ENCODE peak calls at places on chromosomes 7 and 10, in five cellular contexts. One of them, this sample, is unnamed.

GRCh38 chr10:77887631-77888355 is 38.8 kb downstream of the DLG5 start:
- DNase-seq in cardiac muscle cell: peak
- DNase-seq in fibroblast of pulmonary artery: no peak
- DNase-seq in endothelial cell: no peak
- DNase-seq in retinal pigment epithelial cell: no peak
- DNase-seq in this sample: no peak

GRCh38 chr7:39733881-39734571 is 110.7 kb downstream of the RALA start:
- DNase-seq in cardiac muscle cell: peak
- DNase-seq in retinal pigment epithelial cell: peak
- DNase-seq in fibroblast of pulmonary artery: peak
- DNase-seq in endothelial cell: no peak
- DNase-seq in this sample: peak

GRCh38 chr7:6171532-6172330 is 100.7 kb downstream of the CYTH3 start:
- DNase-seq in endothelial cell: peak
- DNase-seq in retinal pigment epithelial cell: no peak
- DNase-seq in cardiac muscle cell: no peak
- DNase-seq in fibroblast of pulmonary artery: no peak
- DNase-seq in this sample: no peak

GRCh38 chr10:132428486-132428885 is 31.5 kb downstream of the PWWP2B start:
- DNase-seq in cardiac muscle cell: no peak
- DNase-seq in fibroblast of pulmonary artery: no peak
- DNase-seq in endothelial cell: no peak
- DNase-seq in retinal pigment epithelial cell: no peak
- DNase-seq in this sample: no peak

GRCh38 chr10:27464993-27465392 is 39.1 kb upstream of the RAB18 start:
- DNase-seq in endothelial cell: no peak
- DNase-seq in cardiac muscle cell: no peak
- DNase-seq in fibroblast of pulmonary artery: no peak
- DNase-seq in retinal pigment epithelial cell: no peak
- DNase-seq in this sample: no peak

GRCh38 chr7:44145419-44145968 is 4.4 kb upstream of the MYL7 start:
- DNase-seq in endothelial cell: no peak
- DNase-seq in cardiac muscle cell: peak
- DNase-seq in fibroblast of pulmonary artery: no peak
- DNase-seq in retinal pigment epithelial cell: no peak
- DNase-seq in this sample: no peak

GRCh38 chr10:48541144-48541795 is 63.6 kb downstream of the ARHGAP22 start:
- DNase-seq in endothelial cell: no peak
- DNase-seq in fibroblast of pulmonary artery: no peak
- DNase-seq in cardiac muscle cell: no peak
- DNase-seq in retinal pigment epithelial cell: no peak
- DNase-seq in this sample: no peak

GRCh38 chr10:125484035-125484732 is 198.8 kb downstream of the TEX36 start:
- DNase-seq in cardiac muscle cell: no peak
- DNase-seq in retinal pigment epithelial cell: no peak
- DNase-seq in fibroblast of pulmonary artery: no peak
- DNase-seq in endothelial cell: no peak
- DNase-seq in this sample: no peak

GRCh38 chr7:30303312-30304039 is 19.1 kb downstream of the ZNRF2 start:
- DNase-seq in endothelial cell: no peak
- DNase-seq in retinal pigment epithelial cell: no peak
- DNase-seq in cardiac muscle cell: no peak
- DNase-seq in fibroblast of pulmonary artery: no peak
- DNase-seq in this sample: no peak

GRCh38 chr10:14815681-14816080 is 22.2 kb downstream of the CDNF start:
- DNase-seq in cardiac muscle cell: no peak
- DNase-seq in retinal pigment epithelial cell: no peak
- DNase-seq in fibroblast of pulmonary artery: peak
- DNase-seq in endothelial cell: no peak
- DNase-seq in this sample: no peak

GRCh38 chr7:121305109-121305508 is 23.7 kb upstream of the WNT16 start:
- DNase-seq in fibroblast of pulmonary artery: peak
- DNase-seq in endothelial cell: no peak
- DNase-seq in retinal pigment epithelial cell: no peak
- DNase-seq in cardiac muscle cell: peak
- DNase-seq in this sample: no peak

GRCh38 chr10:122417667-122418066 is 36.8 kb upstream of the ARMS2 start:
- DNase-seq in endothelial cell: no peak
- DNase-seq in fibroblast of pulmonary artery: peak
- DNase-seq in retinal pigment epithelial cell: no peak
- DNase-seq in cardiac muscle cell: peak
- DNase-seq in this sample: no peak

GRCh38 chr10:78471723-78472541 is 438.3 kb downstream of the RPS24 start:
- DNase-seq in cardiac muscle cell: peak
- DNase-seq in endothelial cell: no peak
- DNase-seq in retinal pigment epithelial cell: no peak
- DNase-seq in fibroblast of pulmonary artery: peak
- DNase-seq in this sample: no peak

GRCh38 chr10:79047875-79048638 is 20.7 kb upstream of the ZMIZ1 start:
- DNase-seq in retinal pigment epithelial cell: no peak
- DNase-seq in fibroblast of pulmonary artery: no peak
- DNase-seq in cardiac muscle cell: no peak
- DNase-seq in endothelial cell: peak
- DNase-seq in this sample: no peak

GRCh38 chr10:113005380-113005779 is 55.3 kb downstream of the TCF7L2 start:
- DNase-seq in fibroblast of pulmonary artery: no peak
- DNase-seq in endothelial cell: no peak
- DNase-seq in cardiac muscle cell: no peak
- DNase-seq in retinal pigment epithelial cell: no peak
- DNase-seq in this sample: no peak

GRCh38 chr10:25176421-25176968 is 1.7 kb downstream of the GPR158 start:
- DNase-seq in retinal pigment epithelial cell: no peak
- DNase-seq in endothelial cell: peak
- DNase-seq in fibroblast of pulmonary artery: no peak
- DNase-seq in cardiac muscle cell: peak
- DNase-seq in this sample: no peak

GRCh38 chr7:73668103-73668937 is 689 bp downstream of the VPS37D start:
- DNase-seq in endothelial cell: no peak
- DNase-seq in fibroblast of pulmonary artery: peak
- DNase-seq in retinal pigment epithelial cell: no peak
- DNase-seq in cardiac muscle cell: peak
- DNase-seq in this sample: no peak

GRCh38 chr7:66920256-66920655 is 769 bp upstream of the TMEM248 start:
- DNase-seq in fibroblast of pulmonary artery: no peak
- DNase-seq in cardiac muscle cell: no peak
- DNase-seq in endothelial cell: no peak
- DNase-seq in retinal pigment epithelial cell: no peak
- DNase-seq in this sample: no peak

GRCh38 chr7:132377043-132377442 is 199.2 kb downstream of the PLXNA4 start:
- DNase-seq in endothelial cell: no peak
- DNase-seq in cardiac muscle cell: peak
- DNase-seq in retinal pigment epithelial cell: no peak
- DNase-seq in fibroblast of pulmonary artery: peak
- DNase-seq in this sample: no peak

GRCh38 chr7:43565786-43566185 is 17.1 kb upstream of the STK17A start:
- DNase-seq in fibroblast of pulmonary artery: no peak
- DNase-seq in cardiac muscle cell: no peak
- DNase-seq in retinal pigment epithelial cell: no peak
- DNase-seq in endothelial cell: no peak
- DNase-seq in this sample: no peak

GRCh38 chr10:113341138-113341537 is 211.7 kb upstream of the HABP2 start:
- DNase-seq in retinal pigment epithelial cell: no peak
- DNase-seq in fibroblast of pulmonary artery: no peak
- DNase-seq in cardiac muscle cell: no peak
- DNase-seq in endothelial cell: no peak
- DNase-seq in this sample: no peak

GRCh38 chr10:4656576-4657194 is 169.3 kb upstream of the AKR1E2 start:
- DNase-seq in cardiac muscle cell: peak
- DNase-seq in retinal pigment epithelial cell: no peak
- DNase-seq in fibroblast of pulmonary artery: peak
- DNase-seq in endothelial cell: peak
- DNase-seq in this sample: no peak

GRCh38 chr7:6530626-6531491 is 20.4 kb downstream of the GRID2IP start:
- DNase-seq in fibroblast of pulmonary artery: no peak
- DNase-seq in endothelial cell: no peak
- DNase-seq in cardiac muscle cell: no peak
- DNase-seq in retinal pigment epithelial cell: no peak
- DNase-seq in this sample: no peak

GRCh38 chr10:33897255-33897893 is 562.9 kb upstream of the NRP1 start:
- DNase-seq in endothelial cell: no peak
- DNase-seq in fibroblast of pulmonary artery: peak
- DNase-seq in retinal pigment epithelial cell: no peak
- DNase-seq in cardiac muscle cell: peak
- DNase-seq in this sample: no peak

GRCh38 chr7:3461923-3462322 is 160.9 kb downstream of the SDK1 start:
- DNase-seq in cardiac muscle cell: no peak
- DNase-seq in endothelial cell: no peak
- DNase-seq in fibroblast of pulmonary artery: no peak
- DNase-seq in retinal pigment epithelial cell: no peak
- DNase-seq in this sample: no peak

GRCh38 chr7:114875171-114875570 is 46.7 kb upstream of the MDFIC start:
- DNase-seq in retinal pigment epithelial cell: no peak
- DNase-seq in fibroblast of pulmonary artery: no peak
- DNase-seq in endothelial cell: no peak
- DNase-seq in cardiac muscle cell: no peak
- DNase-seq in this sample: no peak

GRCh38 chr10:69855346-69856163 is 53.8 kb downstream of the COL13A1 start:
- DNase-seq in fibroblast of pulmonary artery: no peak
- DNase-seq in cardiac muscle cell: no peak
- DNase-seq in endothelial cell: no peak
- DNase-seq in retinal pigment epithelial cell: no peak
- DNase-seq in this sample: no peak

GRCh38 chr7:134757938-134758337 is 21.5 kb upstream of the CALD1 start:
- DNase-seq in fibroblast of pulmonary artery: peak
- DNase-seq in retinal pigment epithelial cell: no peak
- DNase-seq in endothelial cell: no peak
- DNase-seq in cardiac muscle cell: no peak
- DNase-seq in this sample: no peak

GRCh38 chr7:137360087-137360679 is 16.6 kb upstream of the PTN start:
- DNase-seq in retinal pigment epithelial cell: no peak
- DNase-seq in fibroblast of pulmonary artery: no peak
- DNase-seq in endothelial cell: no peak
- DNase-seq in cardiac muscle cell: no peak
- DNase-seq in this sample: no peak

GRCh38 chr10:29223311-29223710 is 65.6 kb upstream of the LYZL1 start:
- DNase-seq in endothelial cell: no peak
- DNase-seq in fibroblast of pulmonary artery: no peak
- DNase-seq in cardiac muscle cell: no peak
- DNase-seq in retinal pigment epithelial cell: no peak
- DNase-seq in this sample: no peak

GRCh38 chr7:124440081-124440480 is 325.5 kb downstream of the GPR37 start:
- DNase-seq in fibroblast of pulmonary artery: no peak
- DNase-seq in endothelial cell: no peak
- DNase-seq in retinal pigment epithelial cell: no peak
- DNase-seq in cardiac muscle cell: no peak
- DNase-seq in this sample: no peak

GRCh38 chr7:16791071-16791470 is 13.7 kb downstream of the AGR2 start:
- DNase-seq in retinal pigment epithelial cell: no peak
- DNase-seq in fibroblast of pulmonary artery: no peak
- DNase-seq in cardiac muscle cell: no peak
- DNase-seq in endothelial cell: no peak
- DNase-seq in this sample: no peak
- TF ChIP-seq CTCF in retinal pigment epithelial cell: no peak
- TF ChIP-seq CTCF in fibroblast of pulmonary artery: no peak
- TF ChIP-seq CTCF in cardiac muscle cell: no peak
- TF ChIP-seq CTCF in endothelial cell: no peak
- TF ChIP-seq CTCF in this sample: no peak

DNA sequence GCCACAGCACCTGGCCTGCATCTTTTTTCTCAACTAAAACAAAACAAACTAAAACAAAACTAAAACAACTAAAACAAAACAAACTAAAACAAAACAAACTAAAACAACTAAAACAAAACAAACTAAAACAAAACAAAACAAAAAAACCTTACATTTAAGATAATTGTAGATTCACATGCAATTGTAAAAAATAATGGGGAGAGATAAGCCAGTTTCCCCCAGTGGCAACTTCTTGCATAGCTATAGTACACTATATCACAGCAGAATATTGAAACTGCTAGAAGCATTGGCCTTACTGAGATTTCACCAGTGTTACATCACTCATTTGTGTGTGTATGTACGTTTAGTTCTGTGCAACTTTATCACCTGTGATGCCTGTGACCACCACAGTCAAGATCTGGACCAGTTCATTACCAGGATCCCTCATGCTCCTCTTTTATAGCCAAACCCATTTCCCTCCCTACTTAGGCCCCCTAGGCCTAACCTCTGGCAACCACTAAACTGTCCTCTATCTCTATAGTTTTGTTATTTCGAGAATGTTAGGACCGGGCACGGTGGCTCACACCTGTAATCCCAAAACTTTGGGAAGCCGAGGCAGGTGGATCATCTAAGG is 9.3 kb downstream of the FXYD4 start:
- DNase-seq in retinal pigment epithelial cell: no peak
- DNase-seq in fibroblast of pulmonary artery: peak
- DNase-seq in cardiac muscle cell: peak
- DNase-seq in endothelial cell: no peak
- DNase-seq in this sample: no peak
- TF ChIP-seq CTCF in retinal pigment epithelial cell: peak
- TF ChIP-seq CTCF in fibroblast of pulmonary artery: peak
- TF ChIP-seq CTCF in cardiac muscle cell: peak
- TF ChIP-seq CTCF in endothelial cell: no peak
- TF ChIP-seq CTCF in this sample: peak

DNA sequence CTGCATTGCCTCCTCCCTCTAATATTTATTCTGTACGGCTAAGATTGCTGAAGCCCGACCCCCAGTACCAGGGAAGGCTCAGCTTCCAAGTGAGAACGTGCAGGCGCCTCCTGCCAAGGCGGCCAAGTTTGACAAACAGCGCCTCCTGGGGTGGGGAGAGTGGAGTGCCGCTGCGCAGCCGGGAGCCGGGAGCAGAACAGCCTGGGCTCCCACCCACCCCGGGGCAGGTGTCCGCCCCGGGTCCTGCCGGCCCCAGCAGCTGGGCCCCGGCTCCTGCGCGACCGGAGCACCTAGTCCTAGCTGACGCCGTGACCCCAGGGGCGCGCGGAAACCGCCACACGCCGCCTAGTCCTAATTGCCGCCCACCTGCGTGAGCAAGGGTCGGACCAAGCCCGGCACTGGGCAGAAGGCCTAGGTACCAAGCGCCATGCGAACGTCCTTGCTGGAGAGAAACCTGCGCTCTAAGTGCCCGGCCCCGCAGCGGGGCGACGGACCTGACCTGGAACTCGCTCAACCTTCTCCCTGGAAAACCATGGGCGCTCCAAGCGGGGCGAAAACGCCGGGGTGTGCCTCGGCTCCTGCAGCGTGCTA is 5.0 kb upstream of the EBF3 start:
- DNase-seq in endothelial cell: peak
- DNase-seq in retinal pigment epithelial cell: no peak
- DNase-seq in cardiac muscle cell: peak
- DNase-seq in fibroblast of pulmonary artery: peak
- DNase-seq in this sample: no peak
- TF ChIP-seq CTCF in endothelial cell: peak
- TF ChIP-seq CTCF in retinal pigment epithelial cell: peak
- TF ChIP-seq CTCF in cardiac muscle cell: peak
- TF ChIP-seq CTCF in fibroblast of pulmonary artery: peak
- TF ChIP-seq CTCF in this sample: peak

GRCh38 chr7:41716691-41717090 is 13.8 kb upstream of the INHBA start:
- DNase-seq in retinal pigment epithelial cell: no peak
- DNase-seq in fibroblast of pulmonary artery: no peak
- DNase-seq in endothelial cell: no peak
- DNase-seq in cardiac muscle cell: no peak
- DNase-seq in this sample: no peak
- TF ChIP-seq CTCF in retinal pigment epithelial cell: no peak
- TF ChIP-seq CTCF in fibroblast of pulmonary artery: no peak
- TF ChIP-seq CTCF in endothelial cell: no peak
- TF ChIP-seq CTCF in cardiac muscle cell: no peak
- TF ChIP-seq CTCF in this sample: no peak

This sample was measured in kidney epithelial cell.